ENCODE peak calls at places on chromosomes 5 and 9, in nine cellular contexts. F is body of pancreas, R is cerebellar cortex, D is neural progenitor cell, X is ascending aorta, Z is mucosa of gallbladder, J is T-helper 1 cell, O is stomach, N is amniotic stem cell. C is an unnamed sample.

GRCh38 chr9:80383347-80383746 is 811.6 kb downstream of the TLE4 start:
- DNase-seq in F (no peak), R (no peak), N (no peak), J (no peak), X (no peak), D (no peak), O (no peak), Z (no peak), C (no peak)

GRCh38 chr9:123637940-123638634 is 282.1 kb downstream of the CRB2 start:
- DNase-seq in F (no peak), Z (no peak), O (no peak), N (no peak), D (no peak), R (no peak), J (no peak), X (no peak), C (no peak)

GRCh38 chr9:120091206-120091605 is 488.8 kb downstream of the CDK5RAP2 start:
- DNase-seq in O (no peak), F (no peak), N (no peak), Z (no peak), X (no peak), D (no peak), R (no peak), J (no peak), C (no peak)

GRCh38 chr9:18906656-18907395 is 126.2 kb downstream of the SAXO1 start:
- DNase-seq in X (no peak), J (no peak), N (no peak), Z (no peak), D (no peak), O (no peak), R (no peak), F (no peak), C (no peak)

GRCh38 chr5:125210241-125210947 is 464.0 kb upstream of the ZNF608 start:
- DNase-seq in N (no peak), Z (no peak), J (no peak), O (no peak), D (no peak), X (no peak), F (no peak), R (no peak), C (no peak)

GRCh38 chr9:131701434-131701781 is 38.5 kb downstream of the RAPGEF1 start:
- DNase-seq in R (no peak), X (no peak), O (no peak), Z (no peak), D (no peak), N (no peak), F (no peak), J (no peak), C (no peak)

GRCh38 chr9:101566904-101567724 is 27.7 kb downstream of the PPP3R2 start:
- DNase-seq in J (no peak), R (peak; percentile 18), D (peak; percentile 45), N (no peak), Z (no peak), X (no peak), O (no peak), F (peak; percentile 14), C (no peak)

GRCh38 chr5:18264126-18264882 is 630.0 kb downstream of the TAF11L14 start:
- DNase-seq in O (no peak), Z (no peak), D (no peak), J (no peak), R (no peak), X (no peak), N (no peak), F (no peak), C (no peak)

GRCh38 chr5:88108490-88109279 is 160.0 kb downstream of the TMEM161B start:
- DNase-seq in J (no peak), R (no peak), Z (no peak), X (no peak), O (no peak), D (no peak), F (no peak), N (no peak), C (no peak)

GRCh38 chr5:72179816-72180440 is 72.7 kb downstream of the MAP1B start:
- DNase-seq in F (no peak), N (no peak), X (no peak), O (no peak), Z (no peak), D (no peak), R (peak; percentile 86), J (no peak), C (no peak)

GRCh38 chr5:124580925-124581821 is 165.3 kb downstream of the ZNF608 start:
- DNase-seq in O (peak; percentile 79), F (peak; percentile 46), N (no peak), J (no peak), X (no peak), D (peak; percentile 91), Z (peak; percentile 60), R (no peak), C (peak; percentile 68)

GRCh38 chr5:9445989-9446388 is 99.9 kb downstream of the SEMA5A start:
- DNase-seq in D (no peak), J (no peak), F (no peak), N (no peak), X (no peak), R (no peak), O (no peak), Z (no peak), C (no peak)

GRCh38 chr9:124860582-124861341 is 995 bp downstream of the RPL35 start:
- DNase-seq in Z (no peak), O (no peak), R (no peak), F (no peak), N (no peak), X (no peak), D (no peak), J (no peak), C (no peak)

GRCh38 chr9:4769321-4770080 is 23.2 kb upstream of the RCL1 start:
- DNase-seq in X (no peak), Z (no peak), O (no peak), F (no peak), N (no peak), D (no peak), J (no peak), R (no peak), C (no peak)

GRCh38 chr5:149397530-149397929 is 18.4 kb upstream of the IL17B start:
- DNase-seq in R (no peak), J (no peak), N (no peak), D (no peak), Z (no peak), F (no peak), O (no peak), X (no peak), C (no peak)

GRCh38 chr5:103808464-103809106 is 246.0 kb upstream of the NUDT12 start:
- DNase-seq in X (no peak), O (no peak), R (peak; percentile 70), F (peak; percentile 51), N (peak; percentile 50), J (no peak), Z (no peak), D (peak; percentile 73), C (no peak)

GRCh38 chr5:6584101-6584645 is 48.7 kb downstream of the NSUN2 start:
- DNase-seq in Z (no peak), R (no peak), N (no peak), O (no peak), J (no peak), D (no peak), F (no peak), X (no peak), C (no peak)

GRCh38 chr9:109421034-109421700 is 76.9 kb downstream of the PTPN3 start:
- DNase-seq in F (no peak), O (no peak), X (no peak), R (peak; percentile 63), N (no peak), Z (no peak), D (no peak), J (no peak), C (no peak)

GRCh38 chr5:90406466-90406865 is 3.1 kb downstream of the CETN3 start:
- DNase-seq in R (no peak), J (no peak), N (no peak), Z (no peak), O (no peak), F (no peak), D (no peak), X (no peak), C (no peak)

GRCh38 chr5:181265092-181265671 is 4.2 kb upstream of the TRIM52 start:
- DNase-seq in R (no peak), Z (no peak), N (no peak), X (no peak), F (no peak), J (no peak), O (no peak), D (peak; percentile 49), C (no peak)

GRCh38 chr5:160959804-160960203 is 107.8 kb upstream of the ATP10B start:
- DNase-seq in X (no peak), O (peak; percentile 90), J (no peak), D (no peak), N (no peak), R (no peak), Z (peak; percentile 81), F (peak; percentile 88), C (no peak)

GRCh38 chr5:177495243-177496060 is 2.0 kb downstream of the PDLIM7 start:
- DNase-seq in X (peak; percentile 85), R (peak; percentile 64), F (peak; percentile 44), Z (peak; percentile 62), N (peak; percentile 49), J (no peak), D (peak; percentile 95), O (peak; percentile 42), C (no peak)

GRCh38 chr5:74355456-74355855 is 285.1 kb downstream of the ENC1 start:
- DNase-seq in J (no peak), Z (no peak), F (no peak), R (no peak), O (no peak), X (no peak), D (no peak), N (no peak), C (no peak)

GRCh38 chr9:97900738-97901565 is 21.3 kb downstream of the TRMO start:
- DNase-seq in X (no peak), F (peak; percentile 52), N (no peak), R (peak; percentile 77), J (no peak), D (peak; percentile 56), Z (peak; percentile 28), O (no peak), C (no peak)